ENCODE peak calls at places on chromosome 10, in eight cellular contexts. One of them, this sample, is unnamed.

GRCh38 chr10:47198221-47198620 is 101.8 kb upstream of the GDF10 start:
- DNase-seq in lower lobe of right lung: no peak
- DNase-seq in NCI-H1694 treated with DMSO at 0.1 percent for 48 hours: no peak
- DNase-seq in central memory CD4-positive, alpha-beta T cell: no peak
- DNase-seq in activated CD4-positive, alpha-beta T cell treated with anti-CD3 and anti-CD28 coated beads for 24 hours: no peak
- DNase-seq in non-pigmented ciliary epithelial cell: no peak
- DNase-seq in ureter: no peak
- DNase-seq in NCI-H345: no peak
- DNase-seq in this sample: no peak

GRCh38 chr10:22682237-22683192 is 31.9 kb downstream of the PIP4K2A start:
- DNase-seq in activated CD4-positive, alpha-beta T cell treated with anti-CD3 and anti-CD28 coated beads for 24 hours: no peak
- DNase-seq in central memory CD4-positive, alpha-beta T cell: peak
- DNase-seq in NCI-H1694 treated with DMSO at 0.1 percent for 48 hours: peak
- DNase-seq in non-pigmented ciliary epithelial cell: no peak
- DNase-seq in NCI-H345: no peak
- DNase-seq in ureter: no peak
- DNase-seq in lower lobe of right lung: peak
- DNase-seq in this sample: peak

GRCh38 chr10:83908506-83908905 is 230.8 kb upstream of the GHITM start:
- DNase-seq in central memory CD4-positive, alpha-beta T cell: no peak
- DNase-seq in NCI-H345: peak
- DNase-seq in non-pigmented ciliary epithelial cell: no peak
- DNase-seq in activated CD4-positive, alpha-beta T cell treated with anti-CD3 and anti-CD28 coated beads for 24 hours: no peak
- DNase-seq in lower lobe of right lung: no peak
- DNase-seq in ureter: peak
- DNase-seq in NCI-H1694 treated with DMSO at 0.1 percent for 48 hours: no peak
- DNase-seq in this sample: no peak

GRCh38 chr10:126508535-126509040 is 120.3 kb upstream of the ADAM12 start:
- DNase-seq in central memory CD4-positive, alpha-beta T cell: no peak
- DNase-seq in activated CD4-positive, alpha-beta T cell treated with anti-CD3 and anti-CD28 coated beads for 24 hours: no peak
- DNase-seq in lower lobe of right lung: no peak
- DNase-seq in non-pigmented ciliary epithelial cell: no peak
- DNase-seq in NCI-H1694 treated with DMSO at 0.1 percent for 48 hours: no peak
- DNase-seq in NCI-H345: no peak
- DNase-seq in ureter: no peak
- DNase-seq in this sample: no peak

GRCh38 chr10:97701438-97702064 is 12.0 kb upstream of the MARVELD1 start:
- DNase-seq in lower lobe of right lung: no peak
- DNase-seq in ureter: no peak
- DNase-seq in NCI-H1694 treated with DMSO at 0.1 percent for 48 hours: peak
- DNase-seq in activated CD4-positive, alpha-beta T cell treated with anti-CD3 and anti-CD28 coated beads for 24 hours: peak
- DNase-seq in NCI-H345: peak
- DNase-seq in central memory CD4-positive, alpha-beta T cell: peak
- DNase-seq in non-pigmented ciliary epithelial cell: no peak
- DNase-seq in this sample: peak

GRCh38 chr10:43230101-43230908 is 36.6 kb downstream of the RASGEF1A start:
- DNase-seq in NCI-H1694 treated with DMSO at 0.1 percent for 48 hours: no peak
- DNase-seq in non-pigmented ciliary epithelial cell: no peak
- DNase-seq in ureter: peak
- DNase-seq in lower lobe of right lung: peak
- DNase-seq in activated CD4-positive, alpha-beta T cell treated with anti-CD3 and anti-CD28 coated beads for 24 hours: no peak
- DNase-seq in central memory CD4-positive, alpha-beta T cell: no peak
- DNase-seq in NCI-H345: no peak
- DNase-seq in this sample: no peak

GRCh38 chr10:92238586-92239098 is 52.2 kb downstream of the CPEB3 start:
- DNase-seq in central memory CD4-positive, alpha-beta T cell: no peak
- DNase-seq in non-pigmented ciliary epithelial cell: peak
- DNase-seq in ureter: peak
- DNase-seq in activated CD4-positive, alpha-beta T cell treated with anti-CD3 and anti-CD28 coated beads for 24 hours: no peak
- DNase-seq in NCI-H1694 treated with DMSO at 0.1 percent for 48 hours: no peak
- DNase-seq in NCI-H345: no peak
- DNase-seq in lower lobe of right lung: peak
- DNase-seq in this sample: no peak

GRCh38 chr10:118624747-118625146 is 29.3 kb upstream of the PRLHR start:
- DNase-seq in central memory CD4-positive, alpha-beta T cell: no peak
- DNase-seq in ureter: no peak
- DNase-seq in NCI-H345: no peak
- DNase-seq in lower lobe of right lung: no peak
- DNase-seq in non-pigmented ciliary epithelial cell: no peak
- DNase-seq in NCI-H1694 treated with DMSO at 0.1 percent for 48 hours: no peak
- DNase-seq in activated CD4-positive, alpha-beta T cell treated with anti-CD3 and anti-CD28 coated beads for 24 hours: no peak
- DNase-seq in this sample: no peak

GRCh38 chr10:58518775-58519174 is 6.1 kb downstream of the BICC1 start:
- DNase-seq in activated CD4-positive, alpha-beta T cell treated with anti-CD3 and anti-CD28 coated beads for 24 hours: no peak
- DNase-seq in non-pigmented ciliary epithelial cell: no peak
- DNase-seq in central memory CD4-positive, alpha-beta T cell: no peak
- DNase-seq in ureter: no peak
- DNase-seq in NCI-H345: no peak
- DNase-seq in NCI-H1694 treated with DMSO at 0.1 percent for 48 hours: no peak
- DNase-seq in lower lobe of right lung: no peak
- DNase-seq in this sample: no peak

GRCh38 chr10:74586088-74586585 is 240.3 kb upstream of the KAT6B start:
- DNase-seq in central memory CD4-positive, alpha-beta T cell: peak
- DNase-seq in NCI-H1694 treated with DMSO at 0.1 percent for 48 hours: no peak
- DNase-seq in ureter: no peak
- DNase-seq in activated CD4-positive, alpha-beta T cell treated with anti-CD3 and anti-CD28 coated beads for 24 hours: no peak
- DNase-seq in NCI-H345: no peak
- DNase-seq in lower lobe of right lung: no peak
- DNase-seq in non-pigmented ciliary epithelial cell: no peak
- DNase-seq in this sample: no peak

GRCh38 chr10:61188691-61189090 is 244.7 kb upstream of the RHOBTB1 start:
- DNase-seq in lower lobe of right lung: no peak
- DNase-seq in activated CD4-positive, alpha-beta T cell treated with anti-CD3 and anti-CD28 coated beads for 24 hours: no peak
- DNase-seq in non-pigmented ciliary epithelial cell: no peak
- DNase-seq in NCI-H1694 treated with DMSO at 0.1 percent for 48 hours: no peak
- DNase-seq in ureter: no peak
- DNase-seq in central memory CD4-positive, alpha-beta T cell: no peak
- DNase-seq in NCI-H345: no peak
- DNase-seq in this sample: no peak

GRCh38 chr10:44426247-44427034 is 41.5 kb upstream of the CXCL12 start:
- DNase-seq in ureter: no peak
- DNase-seq in NCI-H1694 treated with DMSO at 0.1 percent for 48 hours: no peak
- DNase-seq in central memory CD4-positive, alpha-beta T cell: no peak
- DNase-seq in NCI-H345: no peak
- DNase-seq in lower lobe of right lung: no peak
- DNase-seq in activated CD4-positive, alpha-beta T cell treated with anti-CD3 and anti-CD28 coated beads for 24 hours: no peak
- DNase-seq in non-pigmented ciliary epithelial cell: no peak
- DNase-seq in this sample: no peak

GRCh38 chr10:132371641-132372081 is 25.3 kb upstream of the PWWP2B start:
- DNase-seq in ureter: no peak
- DNase-seq in lower lobe of right lung: peak
- DNase-seq in NCI-H345: no peak
- DNase-seq in central memory CD4-positive, alpha-beta T cell: no peak
- DNase-seq in non-pigmented ciliary epithelial cell: no peak
- DNase-seq in activated CD4-positive, alpha-beta T cell treated with anti-CD3 and anti-CD28 coated beads for 24 hours: no peak
- DNase-seq in NCI-H1694 treated with DMSO at 0.1 percent for 48 hours: no peak
- DNase-seq in this sample: no peak

GRCh38 chr10:27746364-27747095 is 911 bp upstream of the MKX start:
- DNase-seq in non-pigmented ciliary epithelial cell: no peak
- DNase-seq in central memory CD4-positive, alpha-beta T cell: no peak
- DNase-seq in ureter: no peak
- DNase-seq in activated CD4-positive, alpha-beta T cell treated with anti-CD3 and anti-CD28 coated beads for 24 hours: no peak
- DNase-seq in NCI-H345: no peak
- DNase-seq in NCI-H1694 treated with DMSO at 0.1 percent for 48 hours: no peak
- DNase-seq in lower lobe of right lung: no peak
- DNase-seq in this sample: peak

GRCh38 chr10:106765355-106765754 is 399.2 kb downstream of the SORCS1 start:
- DNase-seq in lower lobe of right lung: no peak
- DNase-seq in NCI-H345: no peak
- DNase-seq in central memory CD4-positive, alpha-beta T cell: no peak
- DNase-seq in non-pigmented ciliary epithelial cell: no peak
- DNase-seq in NCI-H1694 treated with DMSO at 0.1 percent for 48 hours: no peak
- DNase-seq in activated CD4-positive, alpha-beta T cell treated with anti-CD3 and anti-CD28 coated beads for 24 hours: no peak
- DNase-seq in ureter: no peak
- DNase-seq in this sample: no peak

GRCh38 chr10:8057636-8058273 is 3.3 kb downstream of the GATA3 start:
- DNase-seq in central memory CD4-positive, alpha-beta T cell: no peak
- DNase-seq in ureter: no peak
- DNase-seq in NCI-H1694 treated with DMSO at 0.1 percent for 48 hours: no peak
- DNase-seq in lower lobe of right lung: no peak
- DNase-seq in non-pigmented ciliary epithelial cell: no peak
- DNase-seq in activated CD4-positive, alpha-beta T cell treated with anti-CD3 and anti-CD28 coated beads for 24 hours: no peak
- DNase-seq in NCI-H345: no peak
- DNase-seq in this sample: no peak

GRCh38 chr10:127577878-127578627 is 28.9 kb downstream of the NPS start:
- DNase-seq in ureter: no peak
- DNase-seq in NCI-H1694 treated with DMSO at 0.1 percent for 48 hours: no peak
- DNase-seq in central memory CD4-positive, alpha-beta T cell: no peak
- DNase-seq in NCI-H345: no peak
- DNase-seq in non-pigmented ciliary epithelial cell: no peak
- DNase-seq in lower lobe of right lung: no peak
- DNase-seq in activated CD4-positive, alpha-beta T cell treated with anti-CD3 and anti-CD28 coated beads for 24 hours: no peak
- DNase-seq in this sample: no peak

GRCh38 chr10:13253726-13254125 is 19.6 kb upstream of the UCMA start:
- DNase-seq in non-pigmented ciliary epithelial cell: no peak
- DNase-seq in activated CD4-positive, alpha-beta T cell treated with anti-CD3 and anti-CD28 coated beads for 24 hours: no peak
- DNase-seq in central memory CD4-positive, alpha-beta T cell: no peak
- DNase-seq in ureter: no peak
- DNase-seq in lower lobe of right lung: no peak
- DNase-seq in NCI-H1694 treated with DMSO at 0.1 percent for 48 hours: no peak
- DNase-seq in NCI-H345: no peak
- DNase-seq in this sample: no peak

GRCh38 chr10:89043052-89043451 is 52.5 kb downstream of the FAS start:
- DNase-seq in ureter: no peak
- DNase-seq in non-pigmented ciliary epithelial cell: no peak
- DNase-seq in central memory CD4-positive, alpha-beta T cell: no peak
- DNase-seq in NCI-H1694 treated with DMSO at 0.1 percent for 48 hours: no peak
- DNase-seq in activated CD4-positive, alpha-beta T cell treated with anti-CD3 and anti-CD28 coated beads for 24 hours: no peak
- DNase-seq in lower lobe of right lung: no peak
- DNase-seq in NCI-H345: peak
- DNase-seq in this sample: no peak

GRCh38 chr10:123613346-123613850 is 52.8 kb upstream of the GPR26 start:
- DNase-seq in activated CD4-positive, alpha-beta T cell treated with anti-CD3 and anti-CD28 coated beads for 24 hours: no peak
- DNase-seq in ureter: no peak
- DNase-seq in lower lobe of right lung: no peak
- DNase-seq in NCI-H345: no peak
- DNase-seq in NCI-H1694 treated with DMSO at 0.1 percent for 48 hours: no peak
- DNase-seq in central memory CD4-positive, alpha-beta T cell: no peak
- DNase-seq in non-pigmented ciliary epithelial cell: no peak
- DNase-seq in this sample: no peak

GRCh38 chr10:59631882-59632281 is 77.8 kb downstream of the SLC16A9 start:
- DNase-seq in non-pigmented ciliary epithelial cell: no peak
- DNase-seq in central memory CD4-positive, alpha-beta T cell: no peak
- DNase-seq in activated CD4-positive, alpha-beta T cell treated with anti-CD3 and anti-CD28 coated beads for 24 hours: no peak
- DNase-seq in ureter: no peak
- DNase-seq in lower lobe of right lung: no peak
- DNase-seq in NCI-H1694 treated with DMSO at 0.1 percent for 48 hours: no peak
- DNase-seq in NCI-H345: no peak
- DNase-seq in this sample: no peak

GRCh38 chr10:22737587-22737986 is 23.2 kb upstream of the PIP4K2A start:
- DNase-seq in ureter: no peak
- DNase-seq in NCI-H345: no peak
- DNase-seq in NCI-H1694 treated with DMSO at 0.1 percent for 48 hours: no peak
- DNase-seq in activated CD4-positive, alpha-beta T cell treated with anti-CD3 and anti-CD28 coated beads for 24 hours: no peak
- DNase-seq in non-pigmented ciliary epithelial cell: peak
- DNase-seq in lower lobe of right lung: no peak
- DNase-seq in central memory CD4-positive, alpha-beta T cell: no peak
- DNase-seq in this sample: no peak

GRCh38 chr10:31769564-31769963 is 159.1 kb downstream of the ARHGAP12 start:
- DNase-seq in NCI-H1694 treated with DMSO at 0.1 percent for 48 hours: no peak
- DNase-seq in non-pigmented ciliary epithelial cell: no peak
- DNase-seq in NCI-H345: no peak
- DNase-seq in lower lobe of right lung: no peak
- DNase-seq in activated CD4-positive, alpha-beta T cell treated with anti-CD3 and anti-CD28 coated beads for 24 hours: no peak
- DNase-seq in central memory CD4-positive, alpha-beta T cell: no peak
- DNase-seq in ureter: no peak
- DNase-seq in this sample: no peak

GRCh38 chr10:113386005-113386404 is 166.8 kb upstream of the HABP2 start:
- DNase-seq in NCI-H1694 treated with DMSO at 0.1 percent for 48 hours: no peak
- DNase-seq in non-pigmented ciliary epithelial cell: no peak
- DNase-seq in central memory CD4-positive, alpha-beta T cell: no peak
- DNase-seq in ureter: no peak
- DNase-seq in activated CD4-positive, alpha-beta T cell treated with anti-CD3 and anti-CD28 coated beads for 24 hours: no peak
- DNase-seq in lower lobe of right lung: no peak
- DNase-seq in NCI-H345: no peak
- DNase-seq in this sample: no peak

GRCh38 chr10:91779011-91779605 is 19.1 kb upstream of the TNKS2 start:
- DNase-seq in NCI-H1694 treated with DMSO at 0.1 percent for 48 hours: no peak
- DNase-seq in lower lobe of right lung: no peak
- DNase-seq in central memory CD4-positive, alpha-beta T cell: no peak
- DNase-seq in NCI-H345: no peak
- DNase-seq in activated CD4-positive, alpha-beta T cell treated with anti-CD3 and anti-CD28 coated beads for 24 hours: no peak
- DNase-seq in ureter: no peak
- DNase-seq in non-pigmented ciliary epithelial cell: no peak
- DNase-seq in this sample: no peak

GRCh38 chr10:70315276-70315675 is 31.5 kb upstream of the NPFFR1 start:
- DNase-seq in NCI-H1694 treated with DMSO at 0.1 percent for 48 hours: no peak
- DNase-seq in central memory CD4-positive, alpha-beta T cell: no peak
- DNase-seq in lower lobe of right lung: no peak
- DNase-seq in activated CD4-positive, alpha-beta T cell treated with anti-CD3 and anti-CD28 coated beads for 24 hours: no peak
- DNase-seq in non-pigmented ciliary epithelial cell: no peak
- DNase-seq in NCI-H345: no peak
- DNase-seq in ureter: no peak
- DNase-seq in this sample: no peak

GRCh38 chr10:128337860-128338378 is 211.7 kb upstream of the MKI67 start:
- DNase-seq in central memory CD4-positive, alpha-beta T cell: no peak
- DNase-seq in NCI-H345: no peak
- DNase-seq in lower lobe of right lung: no peak
- DNase-seq in non-pigmented ciliary epithelial cell: no peak
- DNase-seq in activated CD4-positive, alpha-beta T cell treated with anti-CD3 and anti-CD28 coated beads for 24 hours: no peak
- DNase-seq in ureter: peak
- DNase-seq in NCI-H1694 treated with DMSO at 0.1 percent for 48 hours: no peak
- DNase-seq in this sample: no peak

GRCh38 chr10:31341552-31341951 is 22.5 kb downstream of the ZEB1 start:
- DNase-seq in central memory CD4-positive, alpha-beta T cell: no peak
- DNase-seq in NCI-H1694 treated with DMSO at 0.1 percent for 48 hours: no peak
- DNase-seq in ureter: no peak
- DNase-seq in NCI-H345: no peak
- DNase-seq in non-pigmented ciliary epithelial cell: no peak
- DNase-seq in lower lobe of right lung: no peak
- DNase-seq in activated CD4-positive, alpha-beta T cell treated with anti-CD3 and anti-CD28 coated beads for 24 hours: no peak
- DNase-seq in this sample: no peak

GRCh38 chr10:20466731-20467130 is 430.4 kb downstream of the NEBL start:
- DNase-seq in ureter: no peak
- DNase-seq in central memory CD4-positive, alpha-beta T cell: no peak
- DNase-seq in NCI-H345: no peak
- DNase-seq in activated CD4-positive, alpha-beta T cell treated with anti-CD3 and anti-CD28 coated beads for 24 hours: no peak
- DNase-seq in NCI-H1694 treated with DMSO at 0.1 percent for 48 hours: no peak
- DNase-seq in lower lobe of right lung: no peak
- DNase-seq in non-pigmented ciliary epithelial cell: peak
- DNase-seq in this sample: no peak

GRCh38 chr10:57113545-57113944 is 752.5 kb upstream of the ZWINT start:
- DNase-seq in ureter: no peak
- DNase-seq in NCI-H345: no peak
- DNase-seq in central memory CD4-positive, alpha-beta T cell: no peak
- DNase-seq in NCI-H1694 treated with DMSO at 0.1 percent for 48 hours: no peak
- DNase-seq in activated CD4-positive, alpha-beta T cell treated with anti-CD3 and anti-CD28 coated beads for 24 hours: no peak
- DNase-seq in lower lobe of right lung: no peak
- DNase-seq in non-pigmented ciliary epithelial cell: no peak
- DNase-seq in this sample: no peak

GRCh38 chr10:13441476-13441875 is 87.3 kb downstream of the BEND7 start:
- DNase-seq in NCI-H1694 treated with DMSO at 0.1 percent for 48 hours: no peak
- DNase-seq in ureter: no peak
- DNase-seq in NCI-H345: no peak
- DNase-seq in central memory CD4-positive, alpha-beta T cell: no peak
- DNase-seq in non-pigmented ciliary epithelial cell: no peak
- DNase-seq in lower lobe of right lung: no peak
- DNase-seq in activated CD4-positive, alpha-beta T cell treated with anti-CD3 and anti-CD28 coated beads for 24 hours: no peak
- DNase-seq in this sample: no peak